ENCODE peak calls at places on chromosomes 16 and 17, in eight cellular contexts. C, R, G, A, I, H, Q and S are unnamed samples.

GRCh38 chr16:15857779-15858560 is 1.1 kb upstream of the MYH11 start:
- DNase-seq in C (peak; percentile 54), R (peak; percentile 35), G (no peak), A (peak; percentile 40), I (peak; percentile 22), H (no peak), Q (no peak), S (peak; percentile 26)

GRCh38 chr16:83813818-83814653 is 6.3 kb downstream of the HSBP1 start:
- DNase-seq in C (peak; percentile 72), R (no peak), G (no peak), A (peak; percentile 23), I (peak; percentile 51), H (peak; percentile 49), Q (no peak), S (peak; percentile 32)

GRCh38 chr16:24822542-24822941 is 23.2 kb upstream of the SLC5A11 start:
- DNase-seq in C (no peak), R (no peak), G (no peak), A (no peak), I (no peak), H (no peak), Q (no peak), S (no peak)

GRCh38 chr17:39666231-39666600 is 1.1 kb downstream of the TCAP start:
- DNase-seq in C (no peak), R (peak; percentile 32), G (no peak), A (no peak), I (no peak), H (no peak), Q (no peak), S (no peak)

GRCh38 chr16:20768121-20768520 is 4.3 kb downstream of the ACSM3 start:
- DNase-seq in C (no peak), R (no peak), G (no peak), A (no peak), I (no peak), H (no peak), Q (no peak), S (no peak)

GRCh38 chr17:57329380-57330214 is 73.3 kb downstream of the MSI2 start:
- DNase-seq in C (no peak), R (no peak), G (no peak), A (peak; percentile 27), I (no peak), H (peak; percentile 5), Q (no peak), S (peak; percentile 84)

GRCh38 chr16:74570412-74571301 is 36.3 kb downstream of the GLG1 start:
- DNase-seq in C (no peak), R (no peak), G (no peak), A (no peak), I (no peak), H (no peak), Q (no peak), S (no peak)

GRCh38 chr17:50768348-50768761 is 1.0 kb upstream of the ANKRD40CL start:
- DNase-seq in C (no peak), R (no peak), G (no peak), A (no peak), I (no peak), H (no peak), Q (no peak), S (peak; percentile 34)

GRCh38 chr17:76709077-76709950 is 1.5 kb downstream of the MXRA7 start:
- DNase-seq in C (peak; percentile 97), R (peak; percentile 92), G (no peak), A (peak; percentile 91), I (peak; percentile 97), H (peak; percentile 99), Q (no peak), S (peak; percentile 83)

GRCh38 chr16:81513204-81514040 is 68.8 kb downstream of the CMIP start:
- DNase-seq in C (peak; percentile 52), R (peak; percentile 72), G (no peak), A (peak; percentile 73), I (no peak), H (no peak), Q (no peak), S (peak; percentile 79)

GRCh38 chr17:47851764-47852112 is 775 bp upstream of the SP6 start:
- DNase-seq in C (no peak), R (no peak), G (no peak), A (no peak), I (no peak), H (no peak), Q (no peak), S (no peak)

GRCh38 chr17:72774251-72774650 is 318.2 kb downstream of the SLC39A11 start:
- DNase-seq in C (no peak), R (no peak), G (no peak), A (no peak), I (no peak), H (no peak), Q (no peak), S (no peak)

GRCh38 chr16:11135167-11135973 is 120.6 kb downstream of the SOCS1 start:
- DNase-seq in C (peak; percentile 61), R (no peak), G (no peak), A (no peak), I (no peak), H (no peak), Q (no peak), S (no peak)

GRCh38 chr16:86563489-86564345 is 2.9 kb upstream of the FOXC2 start:
- DNase-seq in C (peak; percentile 94), R (peak; percentile 86), G (peak; percentile 89), A (peak; percentile 87), I (peak; percentile 94), H (peak; percentile 91), Q (peak; percentile 78), S (peak; percentile 95)

GRCh38 chr17:45036696-45037095 is 14.7 kb downstream of the DCAKD start:
- DNase-seq in C (no peak), R (no peak), G (no peak), A (no peak), I (no peak), H (no peak), Q (no peak), S (no peak)

GRCh38 chr16:87723224-87723619 is 42.6 kb downstream of the KLHDC4 start:
- DNase-seq in C (peak; percentile 72), R (peak; percentile 57), G (no peak), A (peak; percentile 72), I (peak; percentile 92), H (peak; percentile 96), Q (no peak), S (peak; percentile 36)

GRCh38 chr17:73232587-73233373 is 28.9 kb downstream of the CPSF4L start:
- DNase-seq in C (peak; percentile 41), R (no peak), G (peak; percentile 52), A (peak; percentile 26), I (peak; percentile 14), H (peak; percentile 63), Q (no peak), S (peak; percentile 29)

DNA sequence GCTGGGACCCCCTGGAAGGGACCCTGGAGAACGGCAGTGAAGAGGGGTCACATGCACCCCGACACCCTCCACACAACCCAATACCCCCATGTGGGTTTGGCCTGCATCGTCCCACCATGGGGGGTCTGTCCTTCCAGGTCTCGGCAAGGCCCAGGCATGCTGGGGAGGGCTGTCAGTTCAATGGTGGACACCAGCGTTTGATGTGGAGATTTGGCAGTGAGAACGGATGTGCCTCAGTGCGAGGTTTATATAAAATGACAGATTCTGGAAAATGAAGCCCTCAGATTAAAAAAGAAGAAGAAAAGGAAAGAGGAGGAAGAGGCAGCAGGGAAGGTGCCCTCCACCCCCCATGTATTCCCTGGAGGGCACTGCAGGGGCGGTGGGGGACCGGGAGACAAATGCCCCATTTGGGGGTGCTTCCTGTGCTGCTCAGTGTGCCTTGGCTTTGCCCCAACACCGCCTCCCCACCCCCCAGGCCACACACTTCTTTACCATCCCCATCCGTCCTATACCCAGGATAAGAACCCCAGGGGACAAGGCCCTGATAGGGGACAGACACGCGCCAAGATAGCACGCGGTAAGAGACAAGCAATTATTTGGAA is 21.1 kb downstream of the RBFOX3 start:
- DNase-seq in C (no peak), R (no peak), G (no peak), A (no peak), I (no peak), H (no peak), Q (no peak), S (no peak)
- H3K27me3 ChIP-seq in C (peaks cover 10% of the 10 kb centered on the region), R (peaks cover 100% of the 10 kb centered on the region), G (no peaks in the 10 kb centered on the region), A (no peaks in the 10 kb centered on the region), I (no peaks in the 10 kb centered on the region), H (peaks cover 59% of the 10 kb centered on the region), Q (peaks cover 4% of the 10 kb centered on the region), S (no peaks in the 10 kb centered on the region)

DNA sequence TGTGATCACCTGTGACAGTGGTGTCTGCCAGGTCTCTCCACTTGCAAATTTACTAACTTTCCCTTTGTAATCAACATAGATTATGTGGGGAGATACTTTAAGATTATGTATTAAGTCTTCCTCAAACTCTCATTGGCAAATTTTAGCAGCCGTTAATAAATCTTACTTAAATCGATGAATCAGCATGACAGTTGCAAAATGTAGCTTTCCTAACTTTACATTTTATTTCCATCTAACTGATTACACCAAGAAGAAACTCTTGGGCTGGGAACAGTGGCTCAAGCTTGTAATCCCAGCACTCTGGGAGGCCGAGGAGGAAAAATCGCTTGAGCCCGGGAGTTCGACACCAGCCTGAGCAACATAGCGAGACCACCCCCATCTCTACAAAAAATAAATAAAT is 23.3 kb upstream of the CPNE2 start:
- DNase-seq in C (no peak), R (no peak), G (no peak), A (no peak), I (no peak), H (no peak), Q (no peak), S (no peak)
- H3K27me3 ChIP-seq in C (no peaks in the 10 kb centered on the region), R (no peaks in the 10 kb centered on the region), G (no peaks in the 10 kb centered on the region), A (no peaks in the 10 kb centered on the region), I (no peaks in the 10 kb centered on the region), H (peaks cover 2% of the 10 kb centered on the region), Q (no peaks in the 10 kb centered on the region), S (no peaks in the 10 kb centered on the region)

DNA sequence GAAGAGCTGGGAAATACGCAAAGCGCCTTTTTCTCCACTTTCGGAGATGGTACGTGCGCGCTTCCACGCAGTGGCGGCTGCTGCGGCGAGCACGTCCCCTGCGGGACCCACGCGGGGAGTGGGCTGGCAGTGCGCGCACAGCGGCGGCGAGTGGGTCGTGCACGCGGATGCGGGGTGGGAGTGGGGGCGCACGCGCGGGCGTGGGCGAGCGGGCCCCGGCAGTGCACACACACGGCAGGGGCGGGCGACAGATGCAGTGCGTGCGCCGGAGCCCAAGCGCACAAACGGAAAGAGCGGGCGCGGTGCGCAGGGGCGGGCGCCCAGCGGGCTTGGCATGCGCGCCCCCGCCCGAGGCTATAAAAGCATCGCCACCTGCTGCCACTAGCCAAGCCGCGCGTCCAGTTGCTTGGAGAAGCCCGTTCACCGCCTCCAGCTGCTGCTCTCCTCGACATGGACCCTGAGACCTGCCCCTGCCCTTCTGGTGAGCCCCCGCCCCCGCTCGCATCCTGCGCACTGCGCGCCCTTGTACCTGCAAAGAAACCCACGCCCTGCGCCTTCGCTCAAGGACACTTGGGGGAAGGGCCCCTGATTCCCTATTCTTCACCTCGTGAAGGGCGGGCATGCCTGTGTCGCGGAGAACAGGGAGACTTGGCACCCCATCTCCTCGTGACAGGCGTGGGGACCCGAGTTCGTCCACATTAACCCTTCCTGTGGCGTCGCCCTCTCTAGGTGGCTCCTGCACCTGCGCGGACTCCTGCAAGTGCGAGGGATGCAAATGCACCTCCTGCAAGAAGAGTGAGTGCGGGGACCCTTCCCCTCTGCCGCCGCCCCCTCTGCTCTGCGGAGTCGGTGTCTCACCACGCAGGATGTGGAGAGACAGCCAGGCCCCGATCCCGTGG is at the start of gene MT3:
- DNase-seq in C (no peak), R (no peak), G (no peak), A (no peak), I (no peak), H (no peak), Q (no peak), S (peak; percentile 57)
- H3K27me3 ChIP-seq in C (peaks cover 95% of the 10 kb centered on the region), R (peaks cover 64% of the 10 kb centered on the region), G (peaks cover 23% of the 10 kb centered on the region), A (peaks cover 14% of the 10 kb centered on the region), I (peaks cover 23% of the 10 kb centered on the region), H (no peaks in the 10 kb centered on the region), Q (peaks cover 18% of the 10 kb centered on the region), S (no peaks in the 10 kb centered on the region)

DNA sequence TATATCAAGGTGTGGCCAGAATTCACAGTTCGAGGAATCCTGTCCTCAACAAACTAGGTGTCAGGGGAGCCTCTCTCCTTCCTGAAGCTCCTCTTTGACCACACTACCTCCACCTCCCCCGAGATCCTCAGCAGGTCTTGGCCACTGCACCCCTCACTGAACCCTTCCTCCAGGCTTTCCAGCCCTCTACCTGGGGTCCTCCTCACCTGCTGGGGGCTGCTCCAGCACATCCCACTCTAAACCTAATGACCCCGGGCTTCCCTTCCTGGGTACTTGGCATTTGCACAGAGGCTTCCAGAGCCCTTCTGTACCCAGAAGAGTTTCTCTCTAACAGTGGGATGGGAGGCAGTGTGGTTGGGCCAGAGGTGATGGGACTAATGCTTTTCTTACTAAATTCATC is 9.7 kb downstream of the SLC6A2 start:
- DNase-seq in C (no peak), R (no peak), G (no peak), A (no peak), I (no peak), H (no peak), Q (no peak), S (no peak)
- H3K27me3 ChIP-seq in C (peaks cover 57% of the 10 kb centered on the region), R (peaks cover 43% of the 10 kb centered on the region), G (no peaks in the 10 kb centered on the region), A (no peaks in the 10 kb centered on the region), I (no peaks in the 10 kb centered on the region), H (peaks cover 1% of the 10 kb centered on the region), Q (no peaks in the 10 kb centered on the region), S (no peaks in the 10 kb centered on the region)